ENCODE peak calls at places on chromosome 18, in four cellular contexts. M, Q, N and A are unnamed samples. For H3K4me1, the result is how much of the 10 kb centered on the place peaks cover.

GRCh38 chr18:56258178-56258577 is 380.2 kb downstream of the TXNL1 start:
- DNase-seq in M (no peak), Q (no peak), N (no peak), A (no peak)

GRCh38 chr18:42268793-42269192 is 313.8 kb downstream of the PIK3C3 start:
- DNase-seq in M (no peak), Q (no peak), N (no peak), A (no peak)

GRCh38 chr18:54776282-54776977 is 51.8 kb upstream of the RAB27B start:
- DNase-seq in M (peak), Q (no peak), N (no peak), A (no peak)

GRCh38 chr18:41992066-41992465 is 37.0 kb downstream of the PIK3C3 start:
- DNase-seq in M (no peak), Q (no peak), N (no peak), A (no peak)

GRCh38 chr18:2087877-2088673 is 483.2 kb downstream of the METTL4 start:
- DNase-seq in M (peak), Q (no peak), N (no peak), A (no peak)

GRCh38 chr18:60892855-60893254 is 440.4 kb upstream of the CDH20 start:
- DNase-seq in M (no peak), Q (no peak), N (no peak), A (no peak)

GRCh38 chr18:23384778-23385736 is 68.0 kb upstream of the RIOK3 start:
- DNase-seq in M (no peak), Q (no peak), N (no peak), A (no peak)

GRCh38 chr18:61400016-61400630 is 66.9 kb downstream of the CDH20 start:
- DNase-seq in M (no peak), Q (no peak), N (no peak), A (no peak)

GRCh38 chr18:74251297-74252031 is 40.3 kb downstream of the CYB5A start:
- DNase-seq in M (peak), Q (no peak), N (no peak), A (no peak)

GRCh38 chr18:67266591-67267237 is 249.8 kb downstream of the DSEL start:
- DNase-seq in M (no peak), Q (no peak), N (no peak), A (no peak)

GRCh38 chr18:9803698-9804516 is 81.9 kb upstream of the TXNDC2 start:
- DNase-seq in M (peak), Q (no peak), N (no peak), A (no peak)

GRCh38 chr18:13623871-13624270 is 102.5 kb downstream of the FAM210A start:
- DNase-seq in M (no peak), Q (no peak), N (no peak), A (no peak)

GRCh38 chr18:50853863-50854271 is 25.1 kb upstream of the ME2 start:
- DNase-seq in M (peak), Q (no peak), N (no peak), A (no peak)

GRCh38 chr18:6521804-6522418 is 107.2 kb upstream of the L3MBTL4 start:
- DNase-seq in M (no peak), Q (no peak), N (no peak), A (no peak)

GRCh38 chr18:7577706-7578105 is 10.6 kb downstream of the PTPRM start:
- DNase-seq in M (no peak), Q (no peak), N (no peak), A (no peak)

GRCh38 chr18:7629416-7629815 is 62.3 kb downstream of the PTPRM start:
- DNase-seq in M (no peak), Q (no peak), N (no peak), A (no peak)

GRCh38 chr18:649341-649740 is 8.1 kb upstream of the TYMS start:
- DNase-seq in M (no peak), Q (no peak), N (no peak), A (no peak)

GRCh38 chr18:50649821-50650220 is 89.9 kb downstream of the MAPK4 start:
- DNase-seq in M (peak), Q (no peak), N (peak), A (no peak)

GRCh38 chr18:50982802-50983179 is 15.0 kb downstream of the ELAC1 start:
- DNase-seq in M (no peak), Q (no peak), N (no peak), A (no peak)

GRCh38 chr18:79570266-79571201 is 109.1 kb upstream of the CTDP1 start:
- DNase-seq in M (no peak), Q (no peak), N (peak), A (no peak)

GRCh38 chr18:67300498-67300897 is 216.0 kb downstream of the DSEL start:
- DNase-seq in M (no peak), Q (no peak), N (no peak), A (no peak)

GRCh38 chr18:59376351-59376935 is 17.4 kb upstream of the LMAN1 start:
- DNase-seq in M (no peak), Q (no peak), N (no peak), A (no peak)

GRCh38 chr18:8516391-8517250 is 92.6 kb upstream of the RAB12 start:
- DNase-seq in M (no peak), Q (no peak), N (no peak), A (no peak)

GRCh38 chr18:63617049-63617995 is 26.7 kb downstream of the SERPINB4 start:
- DNase-seq in M (no peak), Q (no peak), N (no peak), A (no peak)

GRCh38 chr18:22020127-22020866 is 149.1 kb upstream of the GATA6 start:
- DNase-seq in M (no peak), Q (no peak), N (no peak), A (no peak)

GRCh38 chr18:8988262-8988871 is 114.1 kb upstream of the NDUFV2 start:
- DNase-seq in M (peak), Q (peak), N (peak), A (no peak)

GRCh38 chr18:407825-408224 is 92.7 kb downstream of the COLEC12 start:
- DNase-seq in M (no peak), Q (no peak), N (no peak), A (no peak)

GRCh38 chr18:68262697-68263293 is 452.1 kb downstream of the TMX3 start:
- DNase-seq in M (no peak), Q (no peak), N (no peak), A (no peak)

GRCh38 chr18:812673-813404 is 797 bp upstream of the YES1 start:
- DNase-seq in M (peak), Q (peak), N (peak), A (peak)

GRCh38 chr18:74896390-74896991 is 298.8 kb downstream of the ZNF407 start:
- DNase-seq in M (no peak), Q (peak), N (no peak), A (no peak)

GRCh38 chr18:8791171-8791651 is 85.9 kb downstream of the MTCL1 start:
- DNase-seq in M (no peak), Q (no peak), N (no peak), A (no peak)

GRCh38 chr18:48745293-48745692 is 205.5 kb downstream of the SMAD7 start:
- DNase-seq in M (no peak), Q (no peak), N (no peak), A (no peak)
- H3K4me1 ChIP-seq in M (under half), Q (under half), N (under half), A (under half)

GRCh38 chr18:44747157-44747556 is 66.5 kb downstream of the SETBP1 start:
- DNase-seq in M (no peak), Q (no peak), N (no peak), A (no peak)
- H3K4me1 ChIP-seq in M (under half), Q (under half), N (under half), A (under half)

DNA sequence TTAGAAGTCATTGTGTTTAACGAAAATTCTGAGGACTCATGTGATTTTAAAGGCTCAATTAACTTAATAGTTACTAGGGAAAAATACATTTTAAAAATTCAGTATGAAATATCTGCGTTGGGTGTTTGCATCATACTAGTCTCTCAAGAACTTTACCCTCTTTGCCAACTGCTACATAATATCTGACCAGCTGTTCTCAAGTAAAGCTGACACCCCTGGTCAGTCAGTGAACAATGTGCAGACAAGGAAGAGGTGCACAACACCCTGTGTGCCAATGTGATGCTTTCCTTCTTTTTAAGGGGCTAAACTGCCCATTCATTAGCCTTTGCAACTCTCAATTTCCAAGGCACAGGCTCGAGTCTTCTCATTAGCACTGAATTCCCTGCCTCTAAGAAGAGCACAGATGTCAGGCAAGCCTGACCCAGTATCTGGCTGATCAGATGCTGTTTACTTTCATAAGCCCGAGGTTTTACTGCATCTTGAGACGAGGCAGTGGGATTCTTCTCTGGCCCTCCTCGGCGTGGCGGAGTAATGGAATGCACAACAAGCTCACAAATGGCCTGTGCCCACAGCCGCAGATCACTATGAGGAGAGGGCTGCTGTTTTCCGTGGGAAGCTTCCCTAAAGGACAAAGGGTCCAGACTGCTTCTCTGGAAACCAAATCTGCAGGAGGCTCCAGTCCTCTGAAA is 240.4 kb downstream of the ZNF521 start:
- DNase-seq in M (no peak), Q (no peak), N (no peak), A (no peak)
- H3K4me1 ChIP-seq in M (under half), Q (under half), N (under half), A (under half)

GRCh38 chr18:35466334-35466733 is 31.4 kb downstream of the INO80C start:
- DNase-seq in M (no peak), Q (no peak), N (no peak), A (no peak)
- H3K4me1 ChIP-seq in M (under half), Q (under half), N (under half), A (under half)